ENCODE peak calls at places on chromosomes 13 and 19, in five cellular contexts. K is GM12878, V is H1, I is K562, F is HepG2. Y is an unnamed sample. For H3K4me1, the result is how much of the 10 kb centered on the place peaks cover.

GRCh38 chr13:96474158-96474606 is 384.3 kb downstream of the HS6ST3 start:
- DNase-seq in I (no peak), V (no peak), F (no peak), K (no peak), Y (no peak)

GRCh38 chr19:35449347-35450043 is 1.4 kb downstream of the FFAR2 start:
- DNase-seq in V (no peak), K (no peak), F (no peak), I (no peak), Y (no peak)

GRCh38 chr19:30118760-30119159 is 176.7 kb downstream of the URI1 start:
- DNase-seq in I (no peak), V (no peak), K (no peak), F (no peak), Y (no peak)

GRCh38 chr19:49468746-49469447 is 5.1 kb upstream of the FLT3LG start:
- DNase-seq in I (peak), K (peak), F (no peak), V (no peak), Y (peak)

GRCh38 chr19:35341006-35341405 is 6.7 kb upstream of the FFAR1 start:
- DNase-seq in K (no peak), I (no peak), V (no peak), F (no peak), Y (no peak)

GRCh38 chr19:43739836-43740235 is 14.9 kb downstream of the SMG9 start:
- DNase-seq in K (no peak), V (no peak), I (no peak), F (no peak), Y (no peak)

GRCh38 chr13:44012910-44013309 is 133.2 kb downstream of the LACC1 start:
- DNase-seq in I (no peak), F (no peak), K (no peak), V (no peak), Y (no peak)

GRCh38 chr13:78032132-78032531 is 113.5 kb upstream of the EDNRB start:
- DNase-seq in I (no peak), F (no peak), V (no peak), K (no peak), Y (no peak)

GRCh38 chr13:43058318-43058674 is 34.9 kb downstream of the DNAJC15 start:
- DNase-seq in I (no peak), F (peak), K (no peak), V (no peak), Y (no peak)

GRCh38 chr13:48181482-48182145 is 51.4 kb upstream of the ITM2B start:
- DNase-seq in F (no peak), I (no peak), K (no peak), V (no peak), Y (no peak)

GRCh38 chr19:32666084-32666483 is 8.9 kb downstream of the ANKRD27 start:
- DNase-seq in K (no peak), F (no peak), V (no peak), I (no peak), Y (no peak)

GRCh38 chr19:48635966-48636858 is 967 bp downstream of the DBP start:
- DNase-seq in F (no peak), K (no peak), V (no peak), I (no peak), Y (peak)

GRCh38 chr13:20388184-20388583 is 137.5 kb downstream of the CRYL1 start:
- DNase-seq in F (no peak), V (no peak), K (no peak), I (no peak), Y (no peak)

GRCh38 chr13:51323824-51324511 is 15.5 kb upstream of the SERPINE3 start:
- DNase-seq in I (no peak), K (no peak), F (no peak), V (no peak), Y (no peak)

GRCh38 chr19:13102416-13102665 is 317 bp downstream of the LYL1 start:
- DNase-seq in V (no peak), F (no peak), K (no peak), I (no peak), Y (no peak)

GRCh38 chr13:111420113-111420876 is 99.9 kb downstream of the TEX29 start:
- DNase-seq in V (no peak), K (no peak), I (no peak), F (no peak), Y (no peak)

GRCh38 chr19:7860166-7860901 is 13.9 kb downstream of the PRR36 start:
- DNase-seq in K (no peak), I (no peak), V (no peak), F (no peak), Y (no peak)

GRCh38 chr13:27991881-27992280 is 3.4 kb upstream of the URAD start:
- DNase-seq in I (no peak), K (no peak), F (no peak), V (no peak), Y (no peak)

GRCh38 chr19:18282021-18282787 is 782 bp upstream of the JUND start:
- DNase-seq in V (no peak), K (no peak), F (peak), I (no peak), Y (no peak)

GRCh38 chr13:113499936-113500335 is 9.4 kb upstream of the DCUN1D2 start:
- DNase-seq in F (no peak), K (no peak), I (no peak), V (no peak), Y (no peak)

GRCh38 chr13:113275387-113275786 is 21.7 kb upstream of the LAMP1 start:
- DNase-seq in V (no peak), I (peak), K (no peak), F (peak), Y (peak)

GRCh38 chr13:109789262-109789661 is 2.9 kb upstream of the IRS2 start:
- DNase-seq in I (no peak), F (no peak), V (no peak), K (no peak), Y (no peak)

GRCh38 chr19:6229216-6229913 is 50.4 kb downstream of the MLLT1 start:
- DNase-seq in F (no peak), I (no peak), V (no peak), K (no peak), Y (no peak)

GRCh38 chr19:35882074-35882832 is 13.9 kb downstream of the APLP1 start:
- DNase-seq in V (no peak), F (peak), I (peak), K (peak), Y (peak)

GRCh38 chr13:103009061-103009840 is 57.0 kb downstream of the SLC10A2 start:
- DNase-seq in K (no peak), I (no peak), V (no peak), F (no peak), Y (no peak)

GRCh38 chr19:10288662-10289166 is 1.0 kb upstream of the ICAM5 start:
- DNase-seq in V (no peak), K (no peak), I (peak), F (peak), Y (peak)

GRCh38 chr13:75368167-75368566 is 113.8 kb downstream of the TBC1D4 start:
- DNase-seq in F (no peak), V (no peak), I (no peak), K (no peak), Y (no peak)

GRCh38 chr19:30056580-30056979 is 114.5 kb downstream of the URI1 start:
- DNase-seq in K (no peak), V (no peak), F (no peak), I (no peak), Y (no peak)

GRCh38 chr13:112251930-112252585 is 124.1 kb upstream of the SPACA7 start:
- DNase-seq in I (no peak), F (no peak), K (no peak), V (no peak), Y (no peak)

GRCh38 chr13:64529874-64530485 is 2700.2 kb downstream of the PCDH9 start:
- DNase-seq in K (no peak), I (peak), F (peak), V (peak), Y (peak)

GRCh38 chr13:27182844-27183497 is 11.4 kb upstream of the USP12 start:
- DNase-seq in K (no peak), F (peak), I (peak), V (no peak), Y (no peak)

GRCh38 chr19:45496349-45496953 is 396 bp downstream of the RTN2 start:
- DNase-seq in V (no peak), F (no peak), I (peak), K (no peak), Y (peak)

GRCh38 chr19:32642771-32643170 is 32.2 kb downstream of the ANKRD27 start:
- DNase-seq in K (no peak), I (no peak), V (no peak), F (no peak), Y (no peak)

GRCh38 chr13:114079601-114080536 is 52.6 kb downstream of the RASA3 start:
- DNase-seq in K (no peak), F (no peak), I (no peak), V (no peak), Y (no peak)

GRCh38 chr13:37277007-37277406 is 171.5 kb upstream of the CSNK1A1L start:
- DNase-seq in K (no peak), F (no peak), I (no peak), V (no peak), Y (no peak)

DNA sequence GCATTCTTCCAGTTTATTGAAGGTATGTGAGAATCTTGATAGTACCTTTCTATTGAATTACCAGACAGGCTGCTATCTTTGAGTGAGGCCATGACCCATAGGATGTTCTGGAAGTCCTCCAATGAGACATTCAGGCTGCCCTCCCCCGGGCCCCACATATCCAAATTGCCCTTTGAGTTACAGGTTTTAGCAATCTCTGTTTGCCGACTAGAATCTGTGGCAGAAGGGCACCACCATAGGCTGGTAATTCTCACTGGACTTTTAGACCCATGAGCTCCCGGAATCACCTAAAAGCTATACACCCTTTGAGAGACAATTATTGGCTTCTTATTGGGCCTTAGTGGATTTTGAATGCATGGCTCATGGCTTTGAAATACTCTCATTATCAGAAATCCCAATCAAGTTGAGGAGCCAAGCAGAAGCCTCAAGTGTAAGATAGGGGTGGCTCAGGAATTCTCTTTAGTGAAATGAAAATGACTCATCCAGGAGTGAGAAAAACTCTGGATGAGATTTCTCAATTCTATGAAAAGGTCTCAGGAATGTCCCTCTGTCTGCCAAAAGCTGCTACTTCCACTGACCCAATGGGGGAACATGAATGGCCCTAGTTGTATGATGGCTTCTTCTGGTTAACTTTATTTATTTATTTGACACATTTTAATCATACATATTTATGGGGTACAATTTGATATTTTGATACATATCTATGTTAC is 172.1 kb upstream of the CSNK1A1L start:
- DNase-seq in I (no peak), F (peak), V (no peak), K (no peak), Y (no peak)
- TF ChIP-seq CREB1 in I (no peak), F (no peak), V (no peak), K (no peak), Y (no peak)

GRCh38 chr19:38849147-38849745 is 540 bp downstream of the HNRNPL start:
- DNase-seq in K (peak), I (peak), V (peak), F (peak), Y (peak)

GRCh38 chr19:38849746-38850230 is at the start of gene HNRNPL:
- DNase-seq in F (no peak), V (no peak), K (no peak), I (peak), Y (no peak)

GRCh38 chr19:38850231-38850975 is 617 bp upstream of the HNRNPL start:
- DNase-seq in K (peak), F (peak), I (peak), V (peak), Y (peak)

GRCh38 chr19:38846097-38846496 is 3.7 kb downstream of the HNRNPL start:
- DNase-seq in V (no peak), K (no peak), F (no peak), I (no peak), Y (no peak)

GRCh38 chr19:38848299-38849146 is 1.3 kb downstream of the HNRNPL start:
- DNase-seq in V (no peak), F (no peak), K (no peak), I (no peak), Y (no peak)
- H3K4me1 ChIP-seq in V (under half), F (half or more), K (under half), I (under half), Y (under half)

GRCh38 chr19:47027586-47028371 is 8.1 kb downstream of the NPAS1 start:
- DNase-seq in I (no peak), V (no peak), K (no peak), F (no peak), Y (no peak)
- TF ChIP-seq EZH2 in I (no peak), V (no peak), K (no peak), F (no peak), Y (no peak)

DNA sequence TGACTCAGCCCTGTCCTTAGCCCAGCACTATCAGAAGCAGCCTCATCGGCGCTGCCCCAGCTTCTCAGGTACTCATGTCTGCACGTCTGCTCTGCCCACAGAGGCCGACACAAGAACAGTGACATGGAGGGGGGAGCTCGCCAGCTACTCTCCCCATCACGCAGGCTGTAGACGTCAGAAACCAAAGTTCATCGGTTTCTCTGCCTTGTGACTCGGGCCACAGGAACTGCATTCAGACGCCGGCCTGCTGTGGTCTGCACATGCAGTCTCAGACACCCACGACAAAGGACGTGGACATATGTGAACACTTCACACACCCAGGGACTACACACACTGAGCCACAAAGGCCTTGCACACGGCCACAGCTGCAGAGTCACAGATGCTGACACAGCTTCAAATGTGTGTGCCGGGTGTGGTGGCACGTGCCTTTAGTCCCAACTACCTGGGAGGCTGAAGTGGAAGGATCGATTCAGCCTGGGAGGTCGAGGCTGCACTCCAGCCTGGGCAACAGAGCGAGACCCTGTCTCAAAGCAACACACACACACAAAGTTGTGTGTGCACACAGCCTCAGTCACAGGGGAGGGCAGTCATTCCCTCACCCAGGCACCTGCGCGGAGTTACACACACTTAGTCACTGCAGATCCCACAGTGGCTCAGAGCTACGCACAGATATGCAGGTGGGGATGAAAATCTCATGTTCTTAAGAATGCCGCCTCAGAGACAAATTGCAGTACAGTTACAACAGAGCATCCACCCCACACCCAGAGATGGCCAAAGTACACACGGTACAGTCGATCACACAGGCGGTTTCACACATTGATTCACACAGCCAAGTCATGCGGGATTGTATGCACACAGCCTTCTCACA is 4.9 kb upstream of the ZFP36 start:
- DNase-seq in I (no peak), K (no peak), V (no peak), F (peak), Y (no peak)
- TF ChIP-seq CREB1 in I (peak), K (no peak), V (no peak), F (peak), Y (no peak)

GRCh38 chr19:41325947-41326706 is 16.2 kb downstream of the CCDC97 start:
- DNase-seq in K (no peak), V (no peak), I (no peak), F (peak), Y (no peak)
- H3K4me1 ChIP-seq in K (under half), V (under half), I (half or more), F (half or more), Y (half or more)

GRCh38 chr13:99972190-99972731 is 694 bp upstream of the ZIC5 start:
- DNase-seq in I (no peak), K (no peak), V (no peak), F (no peak), Y (peak)
- TF ChIP-seq EZH2 in I (no peak), K (no peak), V (no peak), F (no peak), Y (no peak)

GRCh38 chr13:74064805-74065204 is 69.4 kb downstream of the KLF12 start:
- DNase-seq in F (no peak), V (no peak), K (no peak), I (no peak), Y (no peak)
- TF ChIP-seq CREB1 in F (no peak), V (no peak), K (no peak), I (no peak), Y (no peak)

Y was measured in GM23338.